ENCODE peak calls at places on chromosome 22, in four cellular contexts. R is sciatic nerve, C is T-cell, Z is kidney. H is an unnamed sample.

GRCh38 chr22:27972732-27973698 is 54.0 kb upstream of the PITPNB start:
- DNase-seq in R (no peak), C (no peak), Z (no peak), H (no peak)

GRCh38 chr22:45580703-45581381 is 78.2 kb downstream of the FBLN1 start:
- DNase-seq in R (no peak), C (no peak), Z (peak), H (no peak)

GRCh38 chr22:32355760-32356159 is 1.9 kb upstream of the RFPL3 start:
- DNase-seq in R (no peak), C (no peak), Z (no peak), H (no peak)

GRCh38 chr22:37563153-37564081 is 3.1 kb downstream of the CDC42EP1 start:
- DNase-seq in R (peak), C (no peak), Z (peak), H (no peak)

GRCh38 chr22:24039046-24039445 is 27.9 kb downstream of the CABIN1 start:
- DNase-seq in R (no peak), C (no peak), Z (no peak), H (no peak)

GRCh38 chr22:25759825-25760231 is 17.8 kb downstream of the MYO18B start:
- DNase-seq in R (no peak), C (no peak), Z (no peak), H (no peak)

GRCh38 chr22:20002098-20002497 is 14.5 kb downstream of the ARVCF start:
- DNase-seq in R (no peak), C (no peak), Z (peak), H (no peak)

GRCh38 chr22:45684169-45684568 is 12.5 kb downstream of the ATXN10 start:
- DNase-seq in R (no peak), C (no peak), Z (no peak), H (no peak)

GRCh38 chr22:42080287-42080686 is 787 bp downstream of the SMDT1 start:
- DNase-seq in R (peak), C (no peak), Z (no peak), H (no peak)

GRCh38 chr22:20991252-20992055 is 9.4 kb downstream of the LZTR1 start:
- DNase-seq in R (no peak), C (no peak), Z (peak), H (no peak)

GRCh38 chr22:24725736-24726135 is 48.8 kb downstream of the PIWIL3 start:
- DNase-seq in R (no peak), C (no peak), Z (no peak), H (no peak)

GRCh38 chr22:24751518-24751917 is 23.0 kb downstream of the PIWIL3 start:
- DNase-seq in R (no peak), C (no peak), Z (no peak), H (no peak)

GRCh38 chr22:49788492-49788891 is 39.2 kb downstream of the BRD1 start:
- DNase-seq in R (peak), C (no peak), Z (peak), H (no peak)

GRCh38 chr22:25057013-25057881 is 104.7 kb downstream of the KIAA1671 start:
- DNase-seq in R (peak), C (peak), Z (peak), H (peak)

GRCh38 chr22:24938741-24939341 is 7.7 kb downstream of the LHFPL7 start:
- DNase-seq in R (no peak), C (no peak), Z (no peak), H (peak)

GRCh38 chr22:41919357-41920224 is 4.7 kb upstream of the SHISA8 start:
- DNase-seq in R (peak), C (no peak), Z (no peak), H (peak)

GRCh38 chr22:21661991-21662390 is 3.8 kb upstream of the PPIL2 start:
- DNase-seq in R (no peak), C (no peak), Z (no peak), H (no peak)

GRCh38 chr22:21972293-21972779 is 10.3 kb downstream of the TOP3B start:
- DNase-seq in R (no peak), C (peak), Z (no peak), H (peak)

GRCh38 chr22:35544189-35544588 is 3.6 kb downstream of the RASD2 start:
- DNase-seq in R (no peak), C (no peak), Z (no peak), H (no peak)

GRCh38 chr22:39665229-39665628 is 94.7 kb downstream of the CACNA1I start:
- DNase-seq in R (no peak), C (no peak), Z (no peak), H (no peak)

GRCh38 chr22:49204599-49205214 is 623.0 kb downstream of the BRD1 start:
- DNase-seq in R (peak), C (no peak), Z (peak), H (peak)

GRCh38 chr22:46064236-46064965 is 85.9 kb upstream of the PPARA start:
- DNase-seq in R (peak), C (no peak), Z (peak), H (peak)

GRCh38 chr22:33299245-33299956 is 241.2 kb upstream of the SYN3 start:
- DNase-seq in R (no peak), C (no peak), Z (no peak), H (no peak)

GRCh38 chr22:46012182-46012880 is 35.4 kb upstream of the WNT7B start:
- DNase-seq in R (peak), C (no peak), Z (peak), H (no peak)

GRCh38 chr22:20008221-20008995 is 8.2 kb downstream of the ARVCF start:
- DNase-seq in R (no peak), C (no peak), Z (peak), H (no peak)

GRCh38 chr22:35985361-35985760 is 43.3 kb downstream of the RBFOX2 start:
- DNase-seq in R (no peak), C (no peak), Z (no peak), H (no peak)

GRCh38 chr22:30444632-30445437 is 19.3 kb downstream of the MTFP1 start:
- DNase-seq in R (no peak), C (no peak), Z (peak), H (peak)

GRCh38 chr22:49207008-49207775 is 620.5 kb downstream of the BRD1 start:
- DNase-seq in R (peak), C (no peak), Z (peak), H (peak)

GRCh38 chr22:47784991-47785390 is 1022.5 kb downstream of the TBC1D22A start:
- DNase-seq in R (no peak), C (no peak), Z (no peak), H (no peak)

GRCh38 chr22:36856121-36856791 is 4.5 kb upstream of the NCF4 start:
- DNase-seq in R (peak), C (peak), Z (peak), H (peak)

GRCh38 chr22:36775589-36775965 is 342 bp downstream of the IFT27 start:
- DNase-seq in R (peak), C (peak), Z (peak), H (no peak)

H was measured in H9.